ENCODE peak calls at places on chromosomes 7 and 10, in five cellular contexts. C is cardiac muscle cell, A is A549, R is mesothelial cell of epicardium, U is H1. E is an unnamed sample.

GRCh38 chr10:8803992-8804391 is 749.5 kb downstream of the GATA3 start:
- DNase-seq in C (no peak), A (no peak), R (no peak), U (no peak), E (no peak)

GRCh38 chr7:4951903-4952636 is 6.9 kb downstream of the MMD2 start:
- DNase-seq in C (peak; percentile 61), A (no peak), R (peak; percentile 44), U (no peak), E (no peak)

GRCh38 chr7:150962285-150962742 is 15.8 kb downstream of the KCNH2 start:
- DNase-seq in C (no peak), A (no peak), R (no peak), U (no peak), E (no peak)

GRCh38 chr7:46681865-46682503 is 760.9 kb upstream of the IGFBP3 start:
- DNase-seq in C (no peak), A (no peak), R (no peak), U (no peak), E (no peak)

GRCh38 chr7:137747359-137748031 is 99.3 kb downstream of the DGKI start:
- DNase-seq in C (no peak), A (no peak), R (no peak), U (peak; percentile 19), E (no peak)

GRCh38 chr10:30215631-30216030 is 133.4 kb downstream of the MTPAP start:
- DNase-seq in C (no peak), A (no peak), R (no peak), U (no peak), E (no peak)

GRCh38 chr7:99563650-99564049 is 5.2 kb downstream of the ZNF655 start:
- DNase-seq in C (no peak), A (peak; percentile 72), R (no peak), U (no peak), E (no peak)

GRCh38 chr10:77713506-77714280 is 76.1 kb upstream of the KCNMA1 start:
- DNase-seq in C (no peak), A (no peak), R (no peak), U (no peak), E (no peak)

DNA sequence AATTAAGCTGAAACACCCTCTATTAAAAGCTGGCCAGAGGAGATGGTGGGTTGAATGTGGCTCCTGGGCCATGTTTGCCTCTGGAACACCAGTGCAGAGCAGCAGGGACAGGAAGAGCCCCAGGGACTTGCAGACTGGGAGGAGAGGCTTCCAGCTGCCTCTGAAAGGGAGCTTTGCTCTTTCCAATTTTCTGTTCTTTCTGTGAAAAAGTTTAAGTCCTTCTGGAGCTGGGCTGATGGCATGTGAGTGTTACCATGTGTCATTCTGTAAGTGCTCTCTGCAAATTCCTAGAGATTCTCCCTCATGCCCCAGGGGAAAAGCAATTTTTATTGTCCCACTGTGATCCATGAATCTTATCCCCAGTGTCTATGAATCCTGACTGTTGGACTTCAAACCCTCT is 112.8 kb upstream of the LANCL2 start:
- DNase-seq in C (no peak), A (no peak), R (no peak), U (no peak), E (no peak)
- TF ChIP-seq CTCF in C (no peak), A (no peak), R (no peak), U (no peak), E (no peak)

DNA sequence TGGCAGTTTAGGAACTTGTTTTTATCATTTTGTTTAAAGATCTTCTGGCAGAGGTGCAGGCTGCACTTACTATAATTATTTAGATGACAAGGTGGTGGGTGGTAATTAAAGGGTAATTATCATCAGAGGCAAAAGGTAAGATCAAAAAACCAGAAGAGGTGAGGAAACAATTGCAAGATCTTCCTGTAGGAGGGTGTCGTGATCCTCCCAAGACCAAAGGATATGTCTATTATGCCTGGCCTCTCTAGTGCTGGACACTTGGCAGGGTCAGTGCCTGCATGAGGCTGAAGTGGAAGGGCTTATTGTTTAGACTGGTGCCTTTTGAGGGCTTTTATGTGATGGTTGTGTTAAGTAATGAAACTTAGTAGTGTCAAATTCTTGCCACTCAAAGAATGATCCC is 1.8 kb upstream of the WAPL start:
- DNase-seq in C (peak; percentile 51), A (peak; percentile 50), R (no peak), U (no peak), E (no peak)
- TF ChIP-seq CTCF in C (peak; percentile 20), A (peak; percentile 18), R (no peak), U (peak; percentile 52), E (no peak)

GRCh38 chr10:75023074-75023473 is 88.4 kb upstream of the SAMD8 start:
- DNase-seq in C (no peak), A (no peak), R (no peak), U (no peak), E (no peak)
- TF ChIP-seq CTCF in C (no peak), A (no peak), R (no peak), U (no peak), E (no peak)

DNA sequence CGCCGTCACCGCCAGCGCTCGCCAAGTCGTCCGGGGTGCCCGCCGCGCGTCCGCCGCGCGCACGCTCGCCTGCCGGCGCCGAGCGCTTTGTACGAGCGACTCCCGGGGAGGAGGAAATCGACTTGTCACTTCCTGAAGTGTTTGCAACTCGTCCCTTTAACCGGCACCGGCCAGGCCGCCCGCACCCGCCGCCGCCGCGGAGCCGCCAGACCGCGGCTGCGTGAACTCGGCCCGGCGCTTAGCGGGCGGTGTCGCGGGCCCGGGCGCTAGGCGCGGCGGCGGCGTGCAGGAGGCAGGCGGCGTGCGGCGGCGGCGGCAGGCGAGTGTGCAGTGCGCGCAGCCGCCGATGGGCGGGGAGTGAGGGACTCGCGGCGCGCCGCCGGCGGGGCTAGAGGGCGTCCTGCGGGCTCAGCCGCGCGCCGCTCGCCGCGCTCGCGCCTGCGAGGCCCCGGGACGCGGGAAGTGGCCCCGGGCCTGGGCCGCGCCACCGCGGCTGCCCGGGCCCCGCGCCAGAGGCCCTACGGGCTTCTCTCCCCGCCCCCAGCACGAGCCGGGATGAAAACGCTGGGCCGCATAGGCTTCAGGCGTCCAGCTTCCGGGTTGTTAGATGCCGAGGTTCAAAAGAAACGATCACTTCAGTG is at the start of gene FAM53B:
- DNase-seq in C (peak; percentile 92), A (peak; percentile 82), R (peak; percentile 81), U (no peak), E (peak; percentile 80)
- TF ChIP-seq CTCF in C (no peak), A (peak; percentile 16), R (no peak), U (peak; percentile 2), E (no peak)